ENCODE peak calls at places on chromosomes 11 and 22, in five cellular contexts. One of them, this sample, is unnamed.
A peak's percentile ranks its signal among the peaks of the same experiment; 100 is the strongest.

GRCh38 chr11:67563354-67564114 is 20.1 kb upstream of the GSTP1 start:
- DNase-seq in kidney: no peak
- DNase-seq in lung: no peak
- DNase-seq in HL-60: no peak
- DNase-seq in body of pancreas: peak; percentile 71
- DNase-seq in this sample: peak; percentile 74

GRCh38 chr11:96311120-96311568 is 31.9 kb downstream of the MAML2 start:
- DNase-seq in kidney: no peak
- DNase-seq in HL-60: no peak
- DNase-seq in body of pancreas: no peak
- DNase-seq in lung: no peak
- DNase-seq in this sample: peak; percentile 13

GRCh38 chr22:43957871-43958270 is 2.6 kb downstream of the SAMM50 start:
- DNase-seq in lung: no peak
- DNase-seq in kidney: no peak
- DNase-seq in HL-60: no peak
- DNase-seq in body of pancreas: no peak
- DNase-seq in this sample: no peak

GRCh38 chr11:33682446-33682845 is 18.2 kb downstream of the C11orf91 start:
- DNase-seq in HL-60: no peak
- DNase-seq in body of pancreas: no peak
- DNase-seq in lung: no peak
- DNase-seq in kidney: no peak
- DNase-seq in this sample: no peak

GRCh38 chr22:27238935-27239510 is 562.5 kb downstream of the MN1 start:
- DNase-seq in lung: peak; percentile 62
- DNase-seq in kidney: peak; percentile 90
- DNase-seq in body of pancreas: peak; percentile 81
- DNase-seq in HL-60: no peak
- DNase-seq in this sample: peak; percentile 44

GRCh38 chr11:114166897-114167323 is 107.4 kb downstream of the ZBTB16 start:
- DNase-seq in kidney: no peak
- DNase-seq in body of pancreas: peak; percentile 70
- DNase-seq in HL-60: no peak
- DNase-seq in lung: no peak
- DNase-seq in this sample: peak; percentile 10

GRCh38 chr22:39699631-39700348 is 129.2 kb downstream of the CACNA1I start:
- DNase-seq in lung: no peak
- DNase-seq in kidney: no peak
- DNase-seq in HL-60: no peak
- DNase-seq in body of pancreas: no peak
- DNase-seq in this sample: no peak

GRCh38 chr22:47588583-47588970 is 826.1 kb downstream of the TBC1D22A start:
- DNase-seq in kidney: no peak
- DNase-seq in lung: no peak
- DNase-seq in body of pancreas: no peak
- DNase-seq in HL-60: no peak
- DNase-seq in this sample: no peak

GRCh38 chr22:37807410-37808293 is at the start of gene GCAT:
- DNase-seq in HL-60: peak; percentile 95
- DNase-seq in kidney: peak; percentile 99
- DNase-seq in lung: peak; percentile 96
- DNase-seq in body of pancreas: peak; percentile 97
- DNase-seq in this sample: peak; percentile 98

GRCh38 chr22:37808294-37808657 is 542 bp downstream of the GCAT start:
- DNase-seq in body of pancreas: no peak
- DNase-seq in lung: no peak
- DNase-seq in HL-60: no peak
- DNase-seq in kidney: no peak
- DNase-seq in this sample: no peak

GRCh38 chr22:37805878-37806277 is 1.9 kb upstream of the GCAT start:
- DNase-seq in kidney: no peak
- DNase-seq in body of pancreas: no peak
- DNase-seq in HL-60: no peak
- DNase-seq in lung: no peak
- DNase-seq in this sample: no peak

GRCh38 chr22:37804886-37805857 is 2.6 kb upstream of the GCAT start:
- DNase-seq in kidney: peak; percentile 96
- DNase-seq in HL-60: peak; percentile 52
- DNase-seq in lung: peak; percentile 91
- DNase-seq in body of pancreas: peak; percentile 91
- DNase-seq in this sample: peak; percentile 87

DNA sequence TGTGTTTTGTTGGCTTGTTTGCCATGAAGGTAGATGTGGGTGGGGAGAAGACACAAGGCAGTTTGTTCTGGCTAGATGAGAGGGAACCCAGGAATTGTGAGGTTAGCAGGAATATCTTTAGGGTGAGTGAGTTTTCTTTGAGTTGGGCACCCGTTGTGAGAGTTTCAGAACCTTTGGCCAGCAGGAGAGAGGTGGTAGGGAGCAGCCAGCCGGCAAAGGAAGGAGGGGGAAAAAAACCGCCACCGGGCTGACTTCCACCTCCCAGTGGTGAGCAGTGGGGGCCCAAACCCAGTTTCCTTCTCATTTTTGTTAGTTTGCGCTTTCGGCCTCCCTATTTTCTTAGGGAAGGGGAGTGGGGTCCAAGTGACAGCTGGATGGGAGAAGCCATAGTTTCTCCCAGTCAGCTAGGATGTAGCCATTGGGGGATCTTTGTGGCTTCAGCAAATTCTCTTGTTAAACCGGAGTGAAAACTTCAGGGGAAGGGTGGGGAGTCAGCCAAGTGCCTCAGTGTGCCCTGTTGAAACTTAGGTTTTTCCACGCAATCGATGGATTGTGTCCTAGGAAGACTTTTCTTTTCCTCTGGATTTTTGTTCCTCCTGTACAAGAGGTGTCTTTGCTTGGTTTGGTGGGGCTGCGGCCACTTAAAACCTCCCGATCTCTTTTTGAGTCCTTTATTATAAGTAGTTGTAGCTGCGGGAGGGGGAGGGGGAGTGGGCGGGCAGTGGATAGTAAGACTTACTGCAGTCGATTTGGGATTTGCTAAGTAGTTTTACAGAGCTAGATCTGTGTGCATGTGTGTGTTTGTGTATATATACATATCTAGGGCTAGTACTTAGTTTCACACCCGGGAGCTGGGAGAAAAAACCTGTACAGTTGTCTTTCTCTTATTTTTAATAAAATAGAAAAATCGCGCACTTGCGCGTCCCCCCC is 1.1 kb upstream of the GCAT start:
- DNase-seq in body of pancreas: peak; percentile 49
- DNase-seq in lung: no peak
- DNase-seq in HL-60: peak; percentile 44
- DNase-seq in kidney: no peak
- DNase-seq in this sample: peak; percentile 65
- TF ChIP-seq CTCF in body of pancreas: peak; percentile 19
- TF ChIP-seq CTCF in lung: no peak
- TF ChIP-seq CTCF in HL-60: no peak
- TF ChIP-seq CTCF in kidney: no peak
- TF ChIP-seq CTCF in this sample: no peak

DNA sequence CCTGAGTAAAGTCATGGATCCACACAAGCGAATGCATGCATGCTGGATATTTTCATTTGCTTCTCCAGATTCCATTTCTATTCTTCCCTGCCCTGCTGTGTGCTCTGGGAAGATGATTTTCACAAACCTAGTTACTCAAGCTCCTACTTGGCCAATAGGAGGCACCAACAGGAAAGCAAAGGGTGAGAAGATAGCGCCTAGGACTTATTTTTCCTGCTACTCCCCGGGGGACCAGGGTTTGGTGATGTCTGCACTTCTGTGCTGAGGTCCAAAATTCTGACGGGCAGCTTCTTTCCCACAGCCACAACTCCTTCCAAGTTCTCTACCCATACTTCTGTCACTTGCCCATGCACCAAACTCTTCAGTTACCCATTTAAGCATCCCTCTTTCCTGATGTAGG is 509.3 kb upstream of the TENM4 start:
- DNase-seq in kidney: no peak
- DNase-seq in lung: no peak
- DNase-seq in HL-60: no peak
- DNase-seq in body of pancreas: no peak
- DNase-seq in this sample: no peak
- TF ChIP-seq CTCF in kidney: no peak
- TF ChIP-seq CTCF in lung: no peak
- TF ChIP-seq CTCF in HL-60: no peak
- TF ChIP-seq CTCF in body of pancreas: no peak
- TF ChIP-seq CTCF in this sample: no peak

GRCh38 chr22:36153756-36154155 is 6.8 kb downstream of the APOL3 start:
- DNase-seq in lung: no peak
- DNase-seq in HL-60: no peak
- DNase-seq in kidney: no peak
- DNase-seq in body of pancreas: no peak
- DNase-seq in this sample: no peak

GRCh38 chr22:36155702-36156101 is 4.9 kb downstream of the APOL3 start:
- DNase-seq in body of pancreas: peak; percentile 46
- DNase-seq in kidney: peak; percentile 87
- DNase-seq in lung: peak; percentile 54
- DNase-seq in HL-60: no peak
- DNase-seq in this sample: peak; percentile 22

GRCh38 chr22:36152088-36152487 is 8.5 kb downstream of the APOL3 start:
- DNase-seq in HL-60: no peak
- DNase-seq in kidney: no peak
- DNase-seq in lung: no peak
- DNase-seq in body of pancreas: no peak
- DNase-seq in this sample: no peak

GRCh38 chr22:36156515-36157419 is 3.8 kb downstream of the APOL3 start:
- DNase-seq in body of pancreas: peak; percentile 72
- DNase-seq in lung: peak; percentile 80
- DNase-seq in kidney: peak; percentile 93
- DNase-seq in HL-60: no peak
- DNase-seq in this sample: peak; percentile 76

DNA sequence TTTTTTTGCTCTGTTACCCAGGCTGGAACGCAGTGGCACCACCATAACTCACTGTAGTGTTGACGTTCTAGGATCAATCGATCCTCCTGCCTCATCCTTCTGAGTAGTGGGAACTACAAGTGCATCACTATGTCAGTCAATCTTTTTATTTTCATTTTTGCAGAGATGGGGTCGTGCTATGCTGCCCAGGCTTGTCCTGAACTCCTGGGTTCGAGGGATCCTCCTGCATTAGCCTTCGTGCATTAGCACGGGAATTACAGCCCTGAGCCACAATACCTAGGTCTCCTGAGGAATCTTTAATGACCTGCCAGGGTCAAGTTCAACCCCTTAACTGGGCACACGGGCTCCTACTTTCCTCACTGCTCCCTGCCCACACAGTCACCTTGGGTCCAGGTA is 4.4 kb downstream of the APOL3 start:
- DNase-seq in kidney: no peak
- DNase-seq in lung: no peak
- DNase-seq in HL-60: no peak
- DNase-seq in body of pancreas: no peak
- DNase-seq in this sample: no peak
- TF ChIP-seq CTCF in kidney: no peak
- TF ChIP-seq CTCF in lung: no peak
- TF ChIP-seq CTCF in HL-60: no peak
- TF ChIP-seq CTCF in body of pancreas: no peak
- TF ChIP-seq CTCF in this sample: no peak

GRCh38 chr11:73359930-73360742 is 16.1 kb upstream of the RELT start:
- DNase-seq in HL-60: peak; percentile 54
- DNase-seq in kidney: no peak
- DNase-seq in lung: no peak
- DNase-seq in body of pancreas: no peak
- DNase-seq in this sample: no peak
- TF ChIP-seq CTCF in HL-60: peak; percentile 55
- TF ChIP-seq CTCF in kidney: no peak
- TF ChIP-seq CTCF in lung: no peak
- TF ChIP-seq CTCF in body of pancreas: peak; percentile 15
- TF ChIP-seq CTCF in this sample: no peak

GRCh38 chr11:123434262-123434661 is 4.2 kb downstream of the GRAMD1B start:
- DNase-seq in body of pancreas: no peak
- DNase-seq in kidney: no peak
- DNase-seq in lung: no peak
- DNase-seq in HL-60: no peak
- DNase-seq in this sample: no peak
- TF ChIP-seq CTCF in body of pancreas: no peak
- TF ChIP-seq CTCF in kidney: peak; percentile 14
- TF ChIP-seq CTCF in lung: no peak
- TF ChIP-seq CTCF in HL-60: no peak
- TF ChIP-seq CTCF in this sample: no peak

GRCh38 chr22:37822079-37822833 is 926 bp upstream of the GALR3 start:
- DNase-seq in body of pancreas: no peak
- DNase-seq in HL-60: no peak
- DNase-seq in lung: no peak
- DNase-seq in kidney: no peak
- DNase-seq in this sample: no peak
- TF ChIP-seq CTCF in body of pancreas: no peak
- TF ChIP-seq CTCF in HL-60: no peak
- TF ChIP-seq CTCF in lung: no peak
- TF ChIP-seq CTCF in kidney: no peak
- TF ChIP-seq CTCF in this sample: no peak

This sample was measured in thyroid gland.